ENCODE peak calls at places on chromosomes 11 and 22, in ten cellular contexts. Y is HTR-8/SVneo, H is H1, R is lung, K is heart left ventricle, S is GM13977, O is HFF-Myc, X is DMS53, L is M059J, Z is stomach. P is an unnamed sample.

GRCh38 chr11:6705905-6706535 is 22.9 kb upstream of the MRPL17 start:
- DNase-seq in H (peak; percentile 64), K (no peak), O (no peak), X (peak; percentile 70), Y (peak; percentile 48), Z (peak; percentile 54), L (peak; percentile 58), S (peak; percentile 51), R (no peak), P (peak; percentile 70)

GRCh38 chr11:132848336-132848735 is 684.0 kb downstream of the OPCML start:
- DNase-seq in Y (no peak), L (peak; percentile 44), S (no peak), H (no peak), X (no peak), O (no peak), Z (no peak), K (no peak), R (no peak), P (no peak)

GRCh38 chr11:12827929-12828812 is 153.9 kb downstream of the TEAD1 start:
- DNase-seq in K (peak; percentile 39), R (no peak), L (peak; percentile 82), H (no peak), Y (peak; percentile 66), X (peak; percentile 80), O (no peak), S (peak; percentile 15), Z (peak; percentile 56), P (peak; percentile 70)

GRCh38 chr11:105144887-105145286 is 5.3 kb upstream of the CARD18 start:
- DNase-seq in K (no peak), O (no peak), L (peak; percentile 65), H (no peak), S (no peak), R (no peak), Z (no peak), Y (peak; percentile 25), X (peak; percentile 50), P (no peak)

GRCh38 chr22:22558071-22558971 is 744 bp downstream of the PRAME start:
- DNase-seq in R (no peak), Z (no peak), O (no peak), L (no peak), H (no peak), Y (no peak), S (peak; percentile 28), X (no peak), K (no peak), P (no peak)

GRCh38 chr11:40273192-40273732 is 1186.2 kb downstream of the LRRC4C start:
- DNase-seq in H (no peak), R (no peak), O (no peak), Y (no peak), Z (no peak), L (no peak), K (no peak), X (no peak), S (no peak), P (no peak)

GRCh38 chr22:37442537-37442936 is 15.3 kb upstream of the ELFN2 start:
- DNase-seq in S (peak; percentile 49), R (no peak), Z (no peak), H (no peak), K (peak; percentile 1), L (peak; percentile 51), Y (peak; percentile 27), X (peak; percentile 7), O (no peak), P (no peak)

GRCh38 chr11:9590717-9591116 is 17.2 kb downstream of the WEE1 start:
- DNase-seq in Z (no peak), K (no peak), S (no peak), R (no peak), H (peak; percentile 23), X (no peak), Y (no peak), L (no peak), O (no peak), P (no peak)

GRCh38 chr22:45645526-45646414 is 25.9 kb upstream of the ATXN10 start:
- DNase-seq in R (peak; percentile 76), Z (peak; percentile 82), L (peak; percentile 39), O (peak; percentile 14), S (peak; percentile 89), H (peak; percentile 97), X (peak; percentile 79), K (peak; percentile 75), Y (peak; percentile 73), P (peak; percentile 83)